ENCODE peak calls at places on chromosomes 12 and 14, in ten cellular contexts. D is cardiac muscle cell, E is neuronal stem cell, X is suprapubic skin, W is adrenal gland, H is A673, B is MM.1S, G is mesendoderm, F is adipocyte, O is brain microvascular endothelial cell. L is an unnamed sample.

GRCh38 chr12:62598846-62599245 is 132.2 kb downstream of the MON2 start:
- DNase-seq in D (no peak), E (no peak), X (no peak), W (no peak), H (no peak), B (no peak), G (no peak), F (no peak), O (no peak), L (no peak)

GRCh38 chr14:34781242-34781641 is 66.8 kb upstream of the CFL2 start:
- DNase-seq in D (peak; percentile 78), E (no peak), X (no peak), W (peak; percentile 25), H (peak; percentile 57), B (no peak), G (no peak), F (peak; percentile 51), O (peak; percentile 90), L (peak; percentile 68)

GRCh38 chr12:93060666-93061413 is 131.7 kb upstream of the EEA1 start:
- DNase-seq in D (peak; percentile 80), E (no peak), X (no peak), W (no peak), H (peak; percentile 76), B (no peak), G (peak; percentile 91), F (peak; percentile 72), O (peak; percentile 28), L (no peak)

GRCh38 chr14:59305836-59306555 is 117.5 kb downstream of the DAAM1 start:
- DNase-seq in D (peak; percentile 54), E (no peak), X (no peak), W (no peak), H (peak; percentile 28), B (no peak), G (no peak), F (peak; percentile 39), O (no peak), L (no peak)

GRCh38 chr14:41925409-41925808 is 318.7 kb downstream of the LRFN5 start:
- DNase-seq in D (peak; percentile 56), E (peak; percentile 12), X (no peak), W (no peak), H (peak; percentile 80), B (no peak), G (peak; percentile 37), F (no peak), O (no peak), L (peak; percentile 8)

GRCh38 chr12:31865023-31865422 is 94.2 kb upstream of the RESF1 start:
- DNase-seq in D (no peak), E (no peak), X (no peak), W (no peak), H (no peak), B (no peak), G (no peak), F (no peak), O (no peak), L (no peak)

GRCh38 chr12:38282886-38283285 is 33.7 kb upstream of the ALG10B start:
- DNase-seq in D (no peak), E (no peak), X (no peak), W (no peak), H (peak; percentile 1), B (no peak), G (no peak), F (no peak), O (no peak), L (no peak)

GRCh38 chr12:90280033-90280432 is 571.4 kb upstream of the ATP2B1 start:
- DNase-seq in D (no peak), E (no peak), X (no peak), W (no peak), H (no peak), B (no peak), G (no peak), F (peak; percentile 25), O (peak; percentile 43), L (peak; percentile 67)

GRCh38 chr12:77337327-77337726 is 272.0 kb upstream of the E2F7 start:
- DNase-seq in D (no peak), E (no peak), X (no peak), W (no peak), H (no peak), B (no peak), G (no peak), F (no peak), O (no peak), L (no peak)

GRCh38 chr14:102985665-102986064 is 63.2 kb downstream of the AMN start:
- DNase-seq in D (no peak), E (no peak), X (no peak), W (no peak), H (no peak), B (no peak), G (no peak), F (no peak), O (no peak), L (no peak)

GRCh38 chr12:53816360-53817020 is 64.7 kb upstream of the CISTR start:
- DNase-seq in D (no peak), E (no peak), X (no peak), W (no peak), H (no peak), B (no peak), G (no peak), F (no peak), O (no peak), L (no peak)

GRCh38 chr14:100082723-100083122 is 17.5 kb downstream of the EVL start:
- DNase-seq in D (no peak), E (no peak), X (no peak), W (no peak), H (no peak), B (no peak), G (no peak), F (no peak), O (no peak), L (no peak)

GRCh38 chr14:100084591-100084990 is 19.4 kb downstream of the EVL start:
- DNase-seq in D (no peak), E (no peak), X (no peak), W (no peak), H (no peak), B (no peak), G (no peak), F (no peak), O (no peak), L (no peak)

GRCh38 chr14:100085451-100085850 is 20.2 kb downstream of the EVL start:
- DNase-seq in D (no peak), E (no peak), X (no peak), W (no peak), H (no peak), B (no peak), G (no peak), F (no peak), O (no peak), L (no peak)

GRCh38 chr14:100081997-100082625 is 16.9 kb downstream of the EVL start:
- DNase-seq in D (no peak), E (no peak), X (no peak), W (no peak), H (no peak), B (no peak), G (no peak), F (no peak), O (no peak), L (no peak)

DNA sequence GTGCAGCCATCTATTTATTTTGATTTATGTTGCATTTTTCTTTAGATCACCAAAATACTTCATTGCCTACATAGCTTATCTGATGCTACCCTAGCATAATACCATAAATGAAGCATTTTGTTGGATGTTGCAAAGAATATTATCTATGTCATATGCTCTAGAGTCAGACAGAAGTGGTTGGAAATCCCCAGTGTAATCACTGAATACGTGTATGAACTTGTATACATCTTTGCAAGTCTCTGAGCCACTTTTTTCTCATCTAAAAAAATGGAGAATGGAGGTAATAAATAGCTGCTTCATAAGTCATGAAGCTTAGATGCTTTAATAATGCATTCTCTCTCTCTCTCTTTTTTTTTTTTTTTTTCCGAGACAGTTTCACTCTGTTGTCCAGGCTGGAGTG is 18.5 kb downstream of the EVL start:
- DNase-seq in D (no peak), E (no peak), X (no peak), W (no peak), H (no peak), B (no peak), G (no peak), F (no peak), O (no peak), L (no peak)
- H3K4me3 ChIP-seq in D (no peak overlapping the region), E (no peak overlapping the region), X (no peak overlapping the region), W (no peak overlapping the region), H (no peak overlapping the region), B (no peak overlapping the region), G (no peak overlapping the region), F (no peak overlapping the region), O (no peak overlapping the region), L (no peak overlapping the region)

DNA sequence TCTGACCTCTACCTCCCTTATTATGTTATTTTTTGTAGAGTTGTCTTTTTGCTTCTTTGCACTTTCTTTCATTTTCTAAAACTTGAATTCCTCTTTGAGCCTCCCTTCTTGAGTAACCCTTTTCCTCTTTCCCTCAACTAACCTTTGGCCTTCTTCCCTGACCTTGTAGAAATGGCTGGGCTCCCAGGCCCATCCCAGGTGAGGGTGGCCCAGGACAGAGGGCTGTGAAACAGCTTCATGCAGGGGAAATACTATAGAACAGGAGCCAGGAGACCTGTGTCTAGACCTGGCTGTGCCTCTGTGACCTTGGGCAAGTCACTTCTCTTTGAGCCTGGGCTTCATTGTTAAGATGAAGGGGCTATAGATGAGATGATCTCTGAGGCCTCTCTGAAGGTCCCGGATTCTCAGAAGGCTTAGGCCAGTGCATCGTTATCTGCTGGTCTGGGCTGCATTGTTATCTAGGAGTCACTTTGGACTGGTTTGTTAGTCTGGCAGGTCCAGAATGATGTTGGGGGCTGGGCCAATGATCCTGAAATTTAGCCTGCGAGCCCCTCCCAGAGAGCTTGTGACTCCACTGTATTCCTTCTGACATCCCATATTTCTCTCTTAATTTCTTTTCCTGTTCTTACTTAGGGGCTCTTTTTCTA is 2.2 kb downstream of the ATN1 start:
- DNase-seq in D (no peak), E (no peak), X (no peak), W (no peak), H (no peak), B (no peak), G (peak; percentile 28), F (no peak), O (no peak), L (no peak)
- H3K4me3 ChIP-seq in D (peak overlapping the region; percentile 93), E (no peak overlapping the region), X (peak overlapping the region; percentile 91), W (peak overlapping the region; percentile 91), H (peak overlapping the region; percentile 99), B (no peak overlapping the region), G (no peak overlapping the region), F (peak overlapping the region; percentile 96), O (peak overlapping the region; percentile 81), L (peak overlapping the region; percentile 85)

DNA sequence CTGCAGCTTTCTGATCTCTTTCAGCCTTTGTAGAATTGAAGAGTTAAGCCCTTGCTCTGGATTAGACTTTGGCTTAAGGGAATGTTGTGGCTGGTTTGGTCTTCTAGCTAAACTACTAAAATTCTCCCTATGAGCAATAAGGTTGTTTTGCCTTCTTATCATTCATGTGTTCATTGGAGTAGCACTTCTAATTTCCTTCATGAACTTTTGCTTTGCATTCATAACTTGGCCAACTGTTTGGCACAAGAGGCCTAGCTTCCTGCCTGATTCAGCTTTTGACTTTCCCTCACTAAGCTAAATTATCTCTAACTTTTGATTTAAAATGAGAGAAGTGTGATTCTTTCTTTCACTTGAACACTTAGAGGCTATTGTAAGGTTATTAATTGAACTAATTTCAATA is 384.3 kb downstream of the RAD51B start:
- DNase-seq in D (peak; percentile 39), E (no peak), X (no peak), W (no peak), H (no peak), B (no peak), G (no peak), F (no peak), O (no peak), L (no peak)
- H3K4me3 ChIP-seq in D (no peak overlapping the region), E (no peak overlapping the region), X (no peak overlapping the region), W (no peak overlapping the region), H (no peak overlapping the region), B (no peak overlapping the region), G (no peak overlapping the region), F (no peak overlapping the region), O (no peak overlapping the region), L (no peak overlapping the region)

GRCh38 chr14:105400016-105400415 is 1.7 kb downstream of the TEX22 start:
- DNase-seq in D (no peak), E (no peak), X (no peak), W (no peak), H (no peak), B (no peak), G (no peak), F (no peak), O (no peak), L (no peak)
- H3K4me3 ChIP-seq in D (no peak overlapping the region), E (peak overlapping the region; percentile 41), X (no peak overlapping the region), W (no peak overlapping the region), H (no peak overlapping the region), B (no peak overlapping the region), G (no peak overlapping the region), F (peak overlapping the region; percentile 92), O (no peak overlapping the region), L (no peak overlapping the region)